ENCODE peak calls at places on chromosomes 2 and 18, in four cellular contexts. B is adrenal gland, J is uterus, I is transverse colon. C is an unnamed sample.
A peak's percentile ranks its signal among the peaks of the same experiment; 100 is the strongest.

GRCh38 chr2:147236601-147237000 is 608.2 kb upstream of the ACVR2A start:
- DNase-seq in J (no peak), B (no peak), I (no peak), C (no peak)

GRCh38 chr2:39942970-39943369 is 163.9 kb upstream of the THUMPD2 start:
- DNase-seq in J (no peak), I (no peak), B (no peak), C (no peak)

GRCh38 chr18:45684341-45685115 is 39.5 kb upstream of the SLC14A1 start:
- DNase-seq in J (no peak), I (no peak), B (no peak), C (no peak)

GRCh38 chr2:163462993-163463392 is 272.8 kb downstream of the FIGN start:
- DNase-seq in J (no peak), B (no peak), I (no peak), C (no peak)

GRCh38 chr2:105749583-105750399 is 5.1 kb downstream of the NCK2 start:
- DNase-seq in I (peak; percentile 36), B (peak; percentile 72), J (no peak), C (no peak)

GRCh38 chr2:241770185-241770935 is 6.3 kb upstream of the GAL3ST2 start:
- DNase-seq in I (no peak), J (no peak), B (no peak), C (no peak)

GRCh38 chr18:12911025-12911927 is 27.2 kb upstream of the PTPN2 start:
- DNase-seq in B (no peak), J (peak; percentile 19), I (peak; percentile 35), C (no peak)

GRCh38 chr2:237096911-237097310 is 11.2 kb downstream of the COPS8 start:
- DNase-seq in J (no peak), B (no peak), I (no peak), C (no peak)

GRCh38 chr2:191311-192190 is 72.3 kb downstream of the SH3YL1 start:
- DNase-seq in J (no peak), B (no peak), I (no peak), C (no peak)

GRCh38 chr18:7452331-7452730 is 114.8 kb upstream of the PTPRM start:
- DNase-seq in J (no peak), B (peak; percentile 37), I (no peak), C (no peak)

GRCh38 chr2:154992826-154993225 is 294.3 kb downstream of the KCNJ3 start:
- DNase-seq in J (no peak), B (no peak), I (no peak), C (no peak)

GRCh38 chr2:228675042-228675441 is 493.6 kb upstream of the SPHKAP start:
- DNase-seq in J (no peak), B (peak; percentile 75), I (no peak), C (no peak)

GRCh38 chr2:239789711-239790110 is 235.4 kb downstream of the NDUFA10 start:
- DNase-seq in B (no peak), I (no peak), J (peak; percentile 5), C (no peak)
- H3K27me3 ChIP-seq in B (no peaks in the 10 kb centered on the region), I (peaks cover 3% of the 10 kb centered on the region), J (no peaks in the 10 kb centered on the region), C (no peaks in the 10 kb centered on the region)

GRCh38 chr2:109396338-109397180 is 217.2 kb downstream of the SEPTIN10 start:
- DNase-seq in I (no peak), J (no peak), B (no peak), C (no peak)
- TF ChIP-seq CTCF in I (no peak), J (no peak), B (peak; percentile 10), C (no peak)

DNA sequence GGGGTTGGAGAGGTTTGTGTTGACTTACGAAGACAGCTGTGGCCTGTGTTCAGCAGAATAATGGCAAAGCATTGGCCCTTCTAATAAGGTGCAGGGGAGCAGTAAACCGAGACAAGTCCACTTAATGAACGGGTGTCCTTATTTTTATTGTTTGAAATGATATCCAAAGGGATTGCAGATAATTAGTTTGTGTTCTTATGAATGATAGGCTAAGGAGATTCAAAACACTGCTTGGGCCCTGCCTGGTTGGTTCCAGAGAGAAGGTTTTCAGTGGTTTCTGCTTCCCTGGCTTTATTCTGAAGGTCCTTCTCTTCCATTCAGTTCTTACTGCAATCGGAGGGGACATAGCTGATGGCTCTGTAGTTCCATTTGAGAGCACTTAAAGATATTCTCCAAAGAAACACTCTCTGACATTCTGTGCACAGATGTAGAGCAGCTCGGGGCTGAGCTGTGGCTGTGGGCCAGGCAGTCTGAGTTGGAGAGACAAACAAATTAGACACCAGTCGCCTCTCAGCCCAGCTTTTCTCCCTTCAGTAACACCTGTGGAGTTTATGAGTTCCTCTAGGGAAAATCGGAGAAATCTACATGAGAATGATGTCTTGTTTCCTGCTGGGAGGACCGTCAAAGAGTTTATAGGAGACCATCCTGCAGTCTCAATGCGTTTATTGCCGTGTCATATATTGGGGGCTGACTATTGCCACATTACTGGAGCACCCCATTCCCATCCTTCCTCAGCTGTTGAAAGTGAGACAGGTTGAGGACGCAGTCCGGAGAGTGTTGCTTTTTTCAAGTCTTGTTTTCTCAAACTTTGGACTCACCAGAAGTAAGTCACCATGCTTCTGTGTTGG is 6.5 kb downstream of the GREB1 start:
- DNase-seq in J (peak; percentile 59), I (no peak), B (no peak), C (no peak)
- H3K27me3 ChIP-seq in J (no peaks in the 10 kb centered on the region), I (peaks cover 9% of the 10 kb centered on the region), B (no peaks in the 10 kb centered on the region), C (no peaks in the 10 kb centered on the region)

GRCh38 chr2:121904656-121905055 is 149.2 kb downstream of the TSN start:
- DNase-seq in J (no peak), I (no peak), B (no peak), C (no peak)

GRCh38 chr2:121903037-121903689 is 147.7 kb downstream of the TSN start:
- DNase-seq in I (peak; percentile 67), B (no peak), J (no peak), C (no peak)

GRCh38 chr2:121900391-121900790 is 144.9 kb downstream of the TSN start:
- DNase-seq in I (no peak), J (no peak), B (no peak), C (no peak)

GRCh38 chr2:121902616-121903015 is 147.2 kb downstream of the TSN start:
- DNase-seq in I (no peak), J (no peak), B (no peak), C (no peak)

GRCh38 chr2:121902171-121902591 is 146.7 kb downstream of the TSN start:
- DNase-seq in B (no peak), I (no peak), J (peak; percentile 31), C (no peak)
- TF ChIP-seq CTCF in B (no peak), I (no peak), J (no peak), C (no peak)

DNA sequence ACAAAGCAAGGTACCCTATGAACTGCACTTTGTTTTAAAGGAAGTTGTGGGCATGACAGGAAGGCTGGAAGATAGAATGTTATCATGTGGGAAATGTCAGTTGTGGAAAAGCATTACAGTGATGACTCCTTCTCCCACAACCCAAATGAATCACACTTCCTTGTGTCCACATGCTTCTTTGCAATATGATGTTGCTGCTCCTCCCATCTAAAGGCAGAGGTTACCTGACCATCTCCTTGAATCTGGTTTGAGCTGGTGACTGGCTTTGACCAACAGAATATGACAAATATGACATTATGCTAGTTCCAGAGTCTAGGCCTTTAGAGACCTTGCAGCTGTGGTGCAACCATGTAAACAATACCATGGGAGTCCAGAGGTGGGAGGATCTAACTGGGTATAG is 12.7 kb upstream of the NABP1 start:
- DNase-seq in J (no peak), I (no peak), B (no peak), C (no peak)
- H3K27me3 ChIP-seq in J (no peaks in the 10 kb centered on the region), I (no peaks in the 10 kb centered on the region), B (no peaks in the 10 kb centered on the region), C (no peaks in the 10 kb centered on the region)

GRCh38 chr2:32624813-32625212 is 3.0 kb upstream of the TTC27 start:
- DNase-seq in I (no peak), B (no peak), J (no peak), C (no peak)

GRCh38 chr2:32623311-32623706 is 4.5 kb upstream of the TTC27 start:
- DNase-seq in J (no peak), I (no peak), B (no peak), C (no peak)

GRCh38 chr2:32626591-32627221 is 1.1 kb upstream of the TTC27 start:
- DNase-seq in B (no peak), I (no peak), J (no peak), C (no peak)

GRCh38 chr2:32627901-32628645 is at the start of gene TTC27:
- DNase-seq in B (peak; percentile 97), J (peak; percentile 94), I (peak; percentile 96), C (peak; percentile 96)

DNA sequence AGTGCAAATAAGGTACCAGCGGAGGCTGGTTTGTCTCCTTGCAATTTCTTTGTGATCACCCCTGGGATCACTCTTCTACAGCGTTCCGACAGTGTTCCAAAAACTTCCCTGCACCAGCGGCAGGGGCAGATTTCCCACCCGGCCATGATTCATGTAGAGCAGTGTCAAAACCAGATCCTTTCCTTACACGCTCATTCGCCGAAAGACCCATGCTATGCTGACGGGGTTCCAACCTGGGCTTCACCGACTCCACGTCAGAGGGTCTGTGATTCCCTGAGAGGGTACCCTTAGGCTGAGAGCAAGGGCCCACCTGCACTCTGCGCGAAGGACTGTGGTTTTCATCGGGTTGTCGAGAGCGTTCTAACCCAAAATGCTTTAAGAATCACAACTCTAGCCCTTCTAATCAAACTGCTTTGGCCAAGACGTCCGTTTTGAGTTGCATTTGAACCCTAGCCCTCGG is 379 bp upstream of the TTC27 start:
- DNase-seq in J (peak; percentile 55), B (peak; percentile 73), I (peak; percentile 36), C (peak; percentile 40)
- TF ChIP-seq CTCF in J (no peak), B (peak; percentile 49), I (peak; percentile 8), C (no peak)

DNA sequence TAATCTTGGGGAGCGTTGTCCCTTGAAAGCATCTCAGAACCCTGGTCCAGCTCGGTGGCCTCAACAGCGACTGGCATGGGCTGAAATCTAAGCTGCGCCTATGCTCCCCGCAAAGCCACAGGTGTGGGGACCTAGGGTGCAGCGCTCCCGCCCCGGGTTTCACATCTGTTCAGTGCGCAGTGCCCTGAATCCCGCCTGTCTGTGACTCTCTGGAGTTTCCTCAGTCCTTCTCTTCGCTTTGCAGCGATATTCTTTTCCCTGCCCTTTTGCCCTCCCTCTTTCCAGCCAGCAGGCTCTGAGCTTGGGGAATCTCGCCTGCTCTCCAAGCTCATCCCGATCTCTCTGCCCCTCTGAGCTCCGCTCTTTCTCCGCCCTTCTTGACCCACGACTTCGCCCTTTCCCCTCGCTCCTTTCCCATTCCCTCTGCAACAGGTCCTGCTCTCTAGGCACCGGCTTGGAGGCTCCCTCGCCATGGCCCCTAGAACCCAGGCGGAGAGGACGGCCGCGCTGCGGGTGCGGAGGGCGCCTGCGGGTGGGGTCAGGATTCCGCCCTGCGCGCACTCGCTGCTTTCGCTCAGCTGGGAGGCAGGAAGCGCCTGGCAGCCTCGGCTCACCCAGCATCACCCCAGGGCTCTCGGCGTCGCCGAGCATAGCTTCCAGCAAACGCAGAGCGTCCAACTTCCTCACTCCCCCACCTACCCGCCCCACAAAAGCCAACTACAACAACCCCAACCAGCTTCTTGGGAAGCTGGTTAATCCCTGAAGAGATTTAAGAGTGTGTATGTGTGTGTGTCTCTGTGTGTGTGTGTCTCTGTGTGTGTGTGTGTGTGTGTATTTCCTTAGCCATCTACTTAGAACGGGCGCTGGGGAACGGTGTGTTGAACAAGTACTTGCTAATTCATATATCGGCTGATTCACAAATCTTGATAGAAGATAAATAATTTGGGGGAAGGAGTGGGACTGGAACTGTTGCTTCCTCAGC is 1.1 kb downstream of the GRP start:
- DNase-seq in J (no peak), I (no peak), B (no peak), C (no peak)
- H3K27me3 ChIP-seq in J (peaks cover 16% of the 10 kb centered on the region), I (peaks cover 58% of the 10 kb centered on the region), B (peaks cover 39% of the 10 kb centered on the region), C (peaks cover 14% of the 10 kb centered on the region)

DNA sequence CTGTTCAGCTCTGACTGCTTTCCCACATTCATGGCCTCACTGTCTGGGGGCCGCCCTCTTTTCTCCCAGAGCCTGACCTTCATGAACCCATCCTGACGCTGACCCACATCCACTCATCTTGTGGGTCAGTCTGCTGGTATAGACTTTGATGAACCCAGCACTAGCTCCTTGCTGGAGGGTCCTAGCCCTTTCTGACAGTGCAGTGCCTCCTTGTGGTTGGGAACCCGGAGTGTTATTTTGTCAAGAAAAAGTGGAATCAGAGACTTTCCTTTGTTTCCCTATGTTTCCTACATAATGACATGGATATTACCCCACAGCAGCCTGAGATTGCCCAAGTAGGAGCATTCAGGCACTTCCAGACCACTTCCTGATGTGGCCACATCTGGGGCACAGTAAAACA is 19.3 kb upstream of the OSR1 start:
- DNase-seq in I (no peak), J (no peak), B (no peak), C (no peak)
- TF ChIP-seq CTCF in I (no peak), J (no peak), B (no peak), C (no peak)

C was measured in lung.